ENCODE peak calls at places on chromosome 1, in ten cellular contexts. One of them, this sample, is unnamed.

GRCh38 chr1:202553560-202554038 is 156.7 kb downstream of the SYT2 start:
- DNase-seq in LoVo: peak
- DNase-seq in left lobe of liver: no peak
- DNase-seq in activated gamma-delta T cell treated with Interleukin-2 at 50 U/mL for 16 hours: no peak
- DNase-seq in nucleus accumbens: no peak
- DNase-seq in Karpas-422: peak
- DNase-seq in NCI-H526: no peak
- DNase-seq in omental fat pad: no peak
- DNase-seq in NCI-H748 treated with DMSO at 0.1 percent for 48 hours: no peak
- DNase-seq in A549: no peak
- DNase-seq in this sample: no peak

GRCh38 chr1:183030053-183030452 is 6.8 kb downstream of the LAMC1 start:
- DNase-seq in LoVo: no peak
- DNase-seq in left lobe of liver: no peak
- DNase-seq in activated gamma-delta T cell treated with Interleukin-2 at 50 U/mL for 16 hours: no peak
- DNase-seq in nucleus accumbens: no peak
- DNase-seq in Karpas-422: no peak
- DNase-seq in NCI-H526: no peak
- DNase-seq in omental fat pad: no peak
- DNase-seq in NCI-H748 treated with DMSO at 0.1 percent for 48 hours: no peak
- DNase-seq in A549: no peak
- DNase-seq in this sample: no peak

GRCh38 chr1:89945852-89946476 is 48.9 kb upstream of the ZNF326 start:
- DNase-seq in LoVo: peak
- DNase-seq in left lobe of liver: no peak
- DNase-seq in activated gamma-delta T cell treated with Interleukin-2 at 50 U/mL for 16 hours: no peak
- DNase-seq in nucleus accumbens: no peak
- DNase-seq in Karpas-422: peak
- DNase-seq in NCI-H526: no peak
- DNase-seq in omental fat pad: no peak
- DNase-seq in NCI-H748 treated with DMSO at 0.1 percent for 48 hours: no peak
- DNase-seq in A549: no peak
- DNase-seq in this sample: no peak

GRCh38 chr1:233331676-233332519 is 4.4 kb downstream of the MAP3K21 start:
- DNase-seq in LoVo: no peak
- DNase-seq in left lobe of liver: no peak
- DNase-seq in activated gamma-delta T cell treated with Interleukin-2 at 50 U/mL for 16 hours: no peak
- DNase-seq in nucleus accumbens: no peak
- DNase-seq in Karpas-422: no peak
- DNase-seq in NCI-H526: no peak
- DNase-seq in omental fat pad: no peak
- DNase-seq in NCI-H748 treated with DMSO at 0.1 percent for 48 hours: no peak
- DNase-seq in A549: no peak
- DNase-seq in this sample: no peak

GRCh38 chr1:93613895-93614294 is 67.7 kb downstream of the BCAR3 start:
- DNase-seq in LoVo: no peak
- DNase-seq in left lobe of liver: peak
- DNase-seq in activated gamma-delta T cell treated with Interleukin-2 at 50 U/mL for 16 hours: no peak
- DNase-seq in nucleus accumbens: peak
- DNase-seq in Karpas-422: no peak
- DNase-seq in NCI-H526: no peak
- DNase-seq in omental fat pad: no peak
- DNase-seq in NCI-H748 treated with DMSO at 0.1 percent for 48 hours: no peak
- DNase-seq in A549: no peak
- DNase-seq in this sample: peak

GRCh38 chr1:213898684-213899083 is 89.1 kb upstream of the PROX1 start:
- DNase-seq in LoVo: no peak
- DNase-seq in left lobe of liver: no peak
- DNase-seq in activated gamma-delta T cell treated with Interleukin-2 at 50 U/mL for 16 hours: no peak
- DNase-seq in nucleus accumbens: no peak
- DNase-seq in Karpas-422: no peak
- DNase-seq in NCI-H526: no peak
- DNase-seq in omental fat pad: no peak
- DNase-seq in NCI-H748 treated with DMSO at 0.1 percent for 48 hours: no peak
- DNase-seq in A549: no peak
- DNase-seq in this sample: no peak

GRCh38 chr1:151912973-151913372 is 3.7 kb upstream of the THEM4 start:
- DNase-seq in LoVo: no peak
- DNase-seq in left lobe of liver: no peak
- DNase-seq in activated gamma-delta T cell treated with Interleukin-2 at 50 U/mL for 16 hours: no peak
- DNase-seq in nucleus accumbens: no peak
- DNase-seq in Karpas-422: no peak
- DNase-seq in NCI-H526: no peak
- DNase-seq in omental fat pad: no peak
- DNase-seq in NCI-H748 treated with DMSO at 0.1 percent for 48 hours: no peak
- DNase-seq in A549: no peak
- DNase-seq in this sample: no peak

GRCh38 chr1:151990856-151991198 is 2.8 kb downstream of the S100A10 start:
- DNase-seq in LoVo: peak
- DNase-seq in left lobe of liver: peak
- DNase-seq in activated gamma-delta T cell treated with Interleukin-2 at 50 U/mL for 16 hours: no peak
- DNase-seq in nucleus accumbens: no peak
- DNase-seq in Karpas-422: no peak
- DNase-seq in NCI-H526: no peak
- DNase-seq in omental fat pad: no peak
- DNase-seq in NCI-H748 treated with DMSO at 0.1 percent for 48 hours: peak
- DNase-seq in A549: no peak
- DNase-seq in this sample: no peak

GRCh38 chr1:164695956-164696665 is 137.1 kb downstream of the PBX1 start:
- DNase-seq in LoVo: no peak
- DNase-seq in left lobe of liver: no peak
- DNase-seq in activated gamma-delta T cell treated with Interleukin-2 at 50 U/mL for 16 hours: no peak
- DNase-seq in nucleus accumbens: no peak
- DNase-seq in Karpas-422: no peak
- DNase-seq in NCI-H526: no peak
- DNase-seq in omental fat pad: no peak
- DNase-seq in NCI-H748 treated with DMSO at 0.1 percent for 48 hours: no peak
- DNase-seq in A549: no peak
- DNase-seq in this sample: no peak

GRCh38 chr1:106224426-106224825 is 832.0 kb upstream of the PRMT6 start:
- DNase-seq in LoVo: no peak
- DNase-seq in left lobe of liver: no peak
- DNase-seq in activated gamma-delta T cell treated with Interleukin-2 at 50 U/mL for 16 hours: no peak
- DNase-seq in nucleus accumbens: no peak
- DNase-seq in Karpas-422: no peak
- DNase-seq in NCI-H526: no peak
- DNase-seq in omental fat pad: no peak
- DNase-seq in NCI-H748 treated with DMSO at 0.1 percent for 48 hours: no peak
- DNase-seq in A549: no peak
- DNase-seq in this sample: no peak

GRCh38 chr1:43329995-43330751 is 7.4 kb upstream of the MPL start:
- DNase-seq in LoVo: peak
- DNase-seq in left lobe of liver: no peak
- DNase-seq in activated gamma-delta T cell treated with Interleukin-2 at 50 U/mL for 16 hours: no peak
- DNase-seq in nucleus accumbens: no peak
- DNase-seq in Karpas-422: no peak
- DNase-seq in NCI-H526: no peak
- DNase-seq in omental fat pad: peak
- DNase-seq in NCI-H748 treated with DMSO at 0.1 percent for 48 hours: no peak
- DNase-seq in A549: no peak
- DNase-seq in this sample: no peak

GRCh38 chr1:150567717-150568561 is 11.5 kb downstream of the MCL1 start:
- DNase-seq in LoVo: peak
- DNase-seq in left lobe of liver: peak
- DNase-seq in activated gamma-delta T cell treated with Interleukin-2 at 50 U/mL for 16 hours: peak
- DNase-seq in nucleus accumbens: peak
- DNase-seq in Karpas-422: peak
- DNase-seq in NCI-H526: peak
- DNase-seq in omental fat pad: no peak
- DNase-seq in NCI-H748 treated with DMSO at 0.1 percent for 48 hours: no peak
- DNase-seq in A549: peak
- DNase-seq in this sample: peak

GRCh38 chr1:171117085-171117484 is 26.4 kb downstream of the FMO3 start:
- DNase-seq in LoVo: no peak
- DNase-seq in left lobe of liver: no peak
- DNase-seq in activated gamma-delta T cell treated with Interleukin-2 at 50 U/mL for 16 hours: no peak
- DNase-seq in nucleus accumbens: no peak
- DNase-seq in Karpas-422: no peak
- DNase-seq in NCI-H526: no peak
- DNase-seq in omental fat pad: no peak
- DNase-seq in NCI-H748 treated with DMSO at 0.1 percent for 48 hours: no peak
- DNase-seq in A549: no peak
- DNase-seq in this sample: no peak

GRCh38 chr1:40662151-40662550 is 3.3 kb downstream of the RIMS3 start:
- DNase-seq in LoVo: no peak
- DNase-seq in left lobe of liver: no peak
- DNase-seq in activated gamma-delta T cell treated with Interleukin-2 at 50 U/mL for 16 hours: no peak
- DNase-seq in nucleus accumbens: no peak
- DNase-seq in Karpas-422: no peak
- DNase-seq in NCI-H526: no peak
- DNase-seq in omental fat pad: no peak
- DNase-seq in NCI-H748 treated with DMSO at 0.1 percent for 48 hours: no peak
- DNase-seq in A549: no peak
- DNase-seq in this sample: no peak

GRCh38 chr1:181789395-181789794 is 272.1 kb downstream of the ZNF648 start:
- DNase-seq in LoVo: no peak
- DNase-seq in left lobe of liver: no peak
- DNase-seq in activated gamma-delta T cell treated with Interleukin-2 at 50 U/mL for 16 hours: no peak
- DNase-seq in nucleus accumbens: peak
- DNase-seq in Karpas-422: no peak
- DNase-seq in NCI-H526: no peak
- DNase-seq in omental fat pad: no peak
- DNase-seq in NCI-H748 treated with DMSO at 0.1 percent for 48 hours: no peak
- DNase-seq in A549: no peak
- DNase-seq in this sample: no peak

GRCh38 chr1:155648207-155649147 is 38.5 kb downstream of the MSTO1 start:
- DNase-seq in LoVo: peak
- DNase-seq in left lobe of liver: no peak
- DNase-seq in activated gamma-delta T cell treated with Interleukin-2 at 50 U/mL for 16 hours: no peak
- DNase-seq in nucleus accumbens: peak
- DNase-seq in Karpas-422: no peak
- DNase-seq in NCI-H526: peak
- DNase-seq in omental fat pad: no peak
- DNase-seq in NCI-H748 treated with DMSO at 0.1 percent for 48 hours: no peak
- DNase-seq in A549: peak
- DNase-seq in this sample: no peak

GRCh38 chr1:228035844-228036243 is 29.0 kb downstream of the WNT3A start:
- DNase-seq in LoVo: no peak
- DNase-seq in left lobe of liver: no peak
- DNase-seq in activated gamma-delta T cell treated with Interleukin-2 at 50 U/mL for 16 hours: no peak
- DNase-seq in nucleus accumbens: no peak
- DNase-seq in Karpas-422: no peak
- DNase-seq in NCI-H526: no peak
- DNase-seq in omental fat pad: no peak
- DNase-seq in NCI-H748 treated with DMSO at 0.1 percent for 48 hours: no peak
- DNase-seq in A549: no peak
- DNase-seq in this sample: no peak

GRCh38 chr1:233635765-233636502 is 22.0 kb downstream of the KCNK1 start:
- DNase-seq in LoVo: no peak
- DNase-seq in left lobe of liver: no peak
- DNase-seq in activated gamma-delta T cell treated with Interleukin-2 at 50 U/mL for 16 hours: no peak
- DNase-seq in nucleus accumbens: no peak
- DNase-seq in Karpas-422: no peak
- DNase-seq in NCI-H526: no peak
- DNase-seq in omental fat pad: no peak
- DNase-seq in NCI-H748 treated with DMSO at 0.1 percent for 48 hours: no peak
- DNase-seq in A549: no peak
- DNase-seq in this sample: no peak

GRCh38 chr1:200022239-200022804 is 5.2 kb upstream of the NR5A2 start:
- DNase-seq in LoVo: no peak
- DNase-seq in left lobe of liver: peak
- DNase-seq in activated gamma-delta T cell treated with Interleukin-2 at 50 U/mL for 16 hours: no peak
- DNase-seq in nucleus accumbens: no peak
- DNase-seq in Karpas-422: no peak
- DNase-seq in NCI-H526: no peak
- DNase-seq in omental fat pad: no peak
- DNase-seq in NCI-H748 treated with DMSO at 0.1 percent for 48 hours: no peak
- DNase-seq in A549: peak
- DNase-seq in this sample: no peak

GRCh38 chr1:184367427-184368038 is 19.3 kb upstream of the C1orf21 start:
- DNase-seq in LoVo: no peak
- DNase-seq in left lobe of liver: no peak
- DNase-seq in activated gamma-delta T cell treated with Interleukin-2 at 50 U/mL for 16 hours: no peak
- DNase-seq in nucleus accumbens: no peak
- DNase-seq in Karpas-422: no peak
- DNase-seq in NCI-H526: no peak
- DNase-seq in omental fat pad: no peak
- DNase-seq in NCI-H748 treated with DMSO at 0.1 percent for 48 hours: no peak
- DNase-seq in A549: no peak
- DNase-seq in this sample: no peak

GRCh38 chr1:206700445-206701036 is 15.8 kb downstream of the MAPKAPK2 start:
- DNase-seq in LoVo: no peak
- DNase-seq in left lobe of liver: no peak
- DNase-seq in activated gamma-delta T cell treated with Interleukin-2 at 50 U/mL for 16 hours: no peak
- DNase-seq in nucleus accumbens: no peak
- DNase-seq in Karpas-422: no peak
- DNase-seq in NCI-H526: no peak
- DNase-seq in omental fat pad: no peak
- DNase-seq in NCI-H748 treated with DMSO at 0.1 percent for 48 hours: peak
- DNase-seq in A549: no peak
- DNase-seq in this sample: peak

GRCh38 chr1:189605236-189605635 is 872.4 kb downstream of the BRINP3 start:
- DNase-seq in LoVo: no peak
- DNase-seq in left lobe of liver: no peak
- DNase-seq in activated gamma-delta T cell treated with Interleukin-2 at 50 U/mL for 16 hours: no peak
- DNase-seq in nucleus accumbens: no peak
- DNase-seq in Karpas-422: no peak
- DNase-seq in NCI-H526: no peak
- DNase-seq in omental fat pad: no peak
- DNase-seq in NCI-H748 treated with DMSO at 0.1 percent for 48 hours: no peak
- DNase-seq in A549: no peak
- DNase-seq in this sample: no peak

GRCh38 chr1:21362096-21362495 is 71.8 kb upstream of the ECE1 start:
- DNase-seq in LoVo: no peak
- DNase-seq in left lobe of liver: no peak
- DNase-seq in activated gamma-delta T cell treated with Interleukin-2 at 50 U/mL for 16 hours: no peak
- DNase-seq in nucleus accumbens: peak
- DNase-seq in Karpas-422: no peak
- DNase-seq in NCI-H526: no peak
- DNase-seq in omental fat pad: no peak
- DNase-seq in NCI-H748 treated with DMSO at 0.1 percent for 48 hours: no peak
- DNase-seq in A549: no peak
- DNase-seq in this sample: no peak

GRCh38 chr1:212457740-212458338 is 25.1 kb downstream of the NENF start:
- DNase-seq in LoVo: no peak
- DNase-seq in left lobe of liver: no peak
- DNase-seq in activated gamma-delta T cell treated with Interleukin-2 at 50 U/mL for 16 hours: peak
- DNase-seq in nucleus accumbens: peak
- DNase-seq in Karpas-422: peak
- DNase-seq in NCI-H526: peak
- DNase-seq in omental fat pad: no peak
- DNase-seq in NCI-H748 treated with DMSO at 0.1 percent for 48 hours: peak
- DNase-seq in A549: peak
- DNase-seq in this sample: no peak

GRCh38 chr1:61585714-61586113 is 139.2 kb downstream of the TM2D1 start:
- DNase-seq in LoVo: peak
- DNase-seq in left lobe of liver: no peak
- DNase-seq in activated gamma-delta T cell treated with Interleukin-2 at 50 U/mL for 16 hours: no peak
- DNase-seq in nucleus accumbens: no peak
- DNase-seq in Karpas-422: no peak
- DNase-seq in NCI-H526: no peak
- DNase-seq in omental fat pad: no peak
- DNase-seq in NCI-H748 treated with DMSO at 0.1 percent for 48 hours: peak
- DNase-seq in A549: no peak
- DNase-seq in this sample: no peak

GRCh38 chr1:63822540-63822939 is 48.7 kb downstream of the ROR1 start:
- DNase-seq in LoVo: no peak
- DNase-seq in left lobe of liver: no peak
- DNase-seq in activated gamma-delta T cell treated with Interleukin-2 at 50 U/mL for 16 hours: no peak
- DNase-seq in nucleus accumbens: no peak
- DNase-seq in Karpas-422: no peak
- DNase-seq in NCI-H526: no peak
- DNase-seq in omental fat pad: no peak
- DNase-seq in NCI-H748 treated with DMSO at 0.1 percent for 48 hours: no peak
- DNase-seq in A549: no peak
- DNase-seq in this sample: no peak

GRCh38 chr1:78003070-78003751 is 1.5 kb upstream of the DNAJB4 start:
- DNase-seq in LoVo: no peak
- DNase-seq in left lobe of liver: no peak
- DNase-seq in activated gamma-delta T cell treated with Interleukin-2 at 50 U/mL for 16 hours: no peak
- DNase-seq in nucleus accumbens: no peak
- DNase-seq in Karpas-422: peak
- DNase-seq in NCI-H526: peak
- DNase-seq in omental fat pad: no peak
- DNase-seq in NCI-H748 treated with DMSO at 0.1 percent for 48 hours: no peak
- DNase-seq in A549: no peak
- DNase-seq in this sample: no peak

GRCh38 chr1:232586679-232587078 is 43.3 kb downstream of the SIPA1L2 start:
- DNase-seq in LoVo: no peak
- DNase-seq in left lobe of liver: no peak
- DNase-seq in activated gamma-delta T cell treated with Interleukin-2 at 50 U/mL for 16 hours: no peak
- DNase-seq in nucleus accumbens: no peak
- DNase-seq in Karpas-422: no peak
- DNase-seq in NCI-H526: no peak
- DNase-seq in omental fat pad: no peak
- DNase-seq in NCI-H748 treated with DMSO at 0.1 percent for 48 hours: peak
- DNase-seq in A549: no peak
- DNase-seq in this sample: no peak